ENCODE peak calls at places on chromosomes 1 and 21, in ten cellular contexts. K is fibroblast of the aortic adventitia, F is heart left ventricle, H is left lung, X is A549, D is tibial artery, R is foreskin fibroblast, E is heart right ventricle, Y is vagina, A is GM12865. P is an unnamed sample.

GRCh38 chr1:67552336-67552759 is 122.1 kb upstream of the SERBP1 start:
- DNase-seq in A (no peak), X (no peak), F (no peak), H (no peak), R (no peak), Y (no peak), K (no peak), E (no peak), D (no peak), P (peak; percentile 46)

GRCh38 chr1:59900640-59901039 is 25.9 kb downstream of the CYP2J2 start:
- DNase-seq in A (no peak), D (no peak), F (no peak), E (no peak), H (no peak), X (no peak), Y (no peak), K (no peak), R (peak; percentile 25), P (no peak)

GRCh38 chr21:21002137-21002536 is 3.9 kb downstream of the NCAM2 start:
- DNase-seq in K (peak; percentile 10), E (no peak), X (no peak), H (no peak), Y (no peak), F (no peak), R (no peak), D (no peak), A (no peak), P (no peak)

GRCh38 chr1:241849345-241849695 is 1.3 kb downstream of the EXO1 start:
- DNase-seq in H (no peak), E (no peak), D (no peak), R (no peak), K (no peak), A (peak; percentile 34), X (no peak), F (no peak), Y (no peak), P (no peak)

GRCh38 chr1:117695796-117696505 is 90.1 kb downstream of the TENT5C start:
- DNase-seq in A (no peak), E (peak; percentile 49), X (no peak), H (no peak), F (no peak), Y (peak; percentile 88), D (no peak), R (peak; percentile 88), K (peak; percentile 95), P (no peak)

GRCh38 chr1:53061123-53061858 is 722 bp upstream of the PODN start:
- DNase-seq in R (peak; percentile 33), H (peak; percentile 55), K (peak; percentile 67), D (peak; percentile 76), Y (peak; percentile 89), E (no peak), X (no peak), A (no peak), F (peak; percentile 65), P (no peak)

GRCh38 chr1:225430301-225430700 is 2.5 kb upstream of the LBR start:
- DNase-seq in D (no peak), X (no peak), R (no peak), F (no peak), E (no peak), Y (no peak), A (no peak), K (peak; percentile 32), H (no peak), P (no peak)

GRCh38 chr1:147246910-147247655 is 4.6 kb downstream of the CHD1L start:
- DNase-seq in E (no peak), X (no peak), H (no peak), A (peak; percentile 10), R (no peak), D (no peak), K (no peak), Y (no peak), F (no peak), P (no peak)

GRCh38 chr1:23793018-23793781 is 2.3 kb downstream of the LYPLA2 start:
- DNase-seq in R (peak; percentile 68), X (no peak), D (no peak), K (peak; percentile 35), E (peak; percentile 54), H (peak; percentile 90), Y (no peak), F (peak; percentile 70), A (no peak), P (no peak)

GRCh38 chr1:56901720-56902119 is 47.1 kb downstream of the C8A start:
- DNase-seq in H (no peak), F (no peak), Y (no peak), X (no peak), D (no peak), R (peak; percentile 85), E (no peak), A (no peak), K (peak; percentile 63), P (no peak)

GRCh38 chr1:8602471-8603219 is 214.8 kb downstream of the RERE start:
- DNase-seq in E (no peak), K (no peak), Y (no peak), H (no peak), D (no peak), A (peak; percentile 46), F (no peak), R (no peak), X (no peak), P (no peak)

GRCh38 chr1:18448889-18449288 is 31.8 kb upstream of the KLHDC7A start:
- DNase-seq in F (no peak), A (no peak), D (no peak), E (no peak), H (no peak), K (no peak), Y (no peak), R (no peak), X (no peak), P (no peak)

GRCh38 chr1:195045072-195045471 is 1563.2 kb downstream of the KCNT2 start:
- DNase-seq in X (no peak), F (no peak), E (no peak), Y (no peak), R (no peak), D (no peak), A (no peak), H (no peak), K (no peak), P (no peak)

GRCh38 chr1:172148213-172148612 is 272.3 kb upstream of the C1orf105 start:
- DNase-seq in A (no peak), F (no peak), E (no peak), H (no peak), X (no peak), R (no peak), D (no peak), Y (no peak), K (no peak), P (no peak)

GRCh38 chr1:154548028-154548427 is 10.4 kb downstream of the UBE2Q1 start:
- DNase-seq in X (no peak), D (no peak), E (peak; percentile 35), H (no peak), K (no peak), Y (no peak), F (peak; percentile 47), A (no peak), R (no peak), P (no peak)

GRCh38 chr21:36022704-36023103 is 37.6 kb downstream of the SETD4 start:
- DNase-seq in A (no peak), K (no peak), Y (no peak), D (no peak), H (no peak), X (no peak), R (peak; percentile 36), E (no peak), F (no peak), P (no peak)

GRCh38 chr1:241323510-241323909 is 33.5 kb downstream of the RGS7 start:
- DNase-seq in A (peak; percentile 33), H (no peak), E (no peak), R (peak; percentile 78), F (no peak), X (no peak), D (no peak), K (peak; percentile 49), Y (no peak), P (peak; percentile 74)

GRCh38 chr1:200625381-200625824 is 4.9 kb upstream of the KIF14 start:
- DNase-seq in Y (no peak), X (no peak), E (no peak), R (peak; percentile 20), H (no peak), F (no peak), A (peak; percentile 88), K (peak; percentile 65), D (no peak), P (no peak)

DNA sequence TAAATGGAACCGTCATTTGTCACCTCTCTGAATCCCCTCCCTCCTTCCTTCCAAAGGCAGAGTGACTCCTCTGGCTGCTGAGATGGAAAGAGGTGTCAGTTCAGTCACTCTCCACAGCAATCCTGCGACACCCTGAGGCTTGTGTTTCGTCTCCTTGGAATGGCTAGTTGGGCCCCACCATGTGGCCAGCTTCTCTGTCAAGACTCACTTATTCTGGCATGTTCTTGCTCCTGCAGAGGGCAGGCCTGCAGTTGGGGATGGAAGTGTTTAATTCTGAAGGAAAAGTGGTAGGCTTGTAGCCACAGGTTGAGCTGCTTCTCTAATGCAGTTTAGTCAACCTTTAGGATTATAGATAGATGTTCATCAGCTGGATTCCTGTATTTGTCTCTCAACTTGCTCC is 149.6 kb downstream of the LMO4 start:
- DNase-seq in A (no peak), F (no peak), H (no peak), X (no peak), R (no peak), K (peak; percentile 22), E (peak; percentile 19), Y (no peak), D (no peak), P (peak; percentile 61)
- TF ChIP-seq CTCF in A (no peak), F (no peak), H (no peak), X (no peak), R (peak; percentile 6), K (no peak), E (no peak), Y (no peak), D (peak; percentile 17), P (no peak)

GRCh38 chr1:247857069-247857985 is at the start of gene TRIM58:
- DNase-seq in K (no peak), R (no peak), H (peak; percentile 79), F (no peak), E (no peak), D (no peak), X (no peak), Y (no peak), A (no peak), P (no peak)
- TF ChIP-seq CTCF in K (no peak), R (no peak), H (no peak), F (no peak), E (no peak), D (no peak), X (no peak), Y (no peak), A (no peak), P (peak; percentile 20)

GRCh38 chr1:15848143-15848928 is 829 bp downstream of the SPEN start:
- DNase-seq in H (peak; percentile 88), E (peak; percentile 30), Y (no peak), F (peak; percentile 40), A (peak; percentile 67), K (peak; percentile 33), R (peak; percentile 59), X (no peak), D (no peak), P (peak; percentile 25)
- TF ChIP-seq CTCF in H (no peak), E (no peak), Y (no peak), F (no peak), A (no peak), K (no peak), R (no peak), X (no peak), D (no peak), P (no peak)

GRCh38 chr1:33740040-33740745 is 123.7 kb upstream of the HMGB4 start:
- DNase-seq in Y (peak; percentile 47), X (no peak), K (no peak), D (no peak), F (no peak), H (no peak), R (no peak), E (no peak), A (no peak), P (no peak)
- TF ChIP-seq CTCF in Y (no peak), X (no peak), K (no peak), D (no peak), F (no peak), H (no peak), R (no peak), E (no peak), A (no peak), P (no peak)

P was measured in Caco-2.